ENCODE peak calls at places on chromosomes 2 and 18, in nine cellular contexts. E is hepatocyte, S is neural progenitor cell, K is HCT116, B is GM23338, M is MM.1S, H is GM23248, Q is SK-N-SH, R is PC-3. F is an unnamed sample.

GRCh38 chr2:127310980-127311379 is 17.0 kb upstream of the ERCC3 start:
- DNase-seq in R (no peak), E (peak), Q (no peak), S (no peak), M (no peak), K (no peak), B (no peak), H (no peak), F (no peak)

GRCh38 chr2:149315461-149315860 is 14.9 kb upstream of the LYPD6 start:
- DNase-seq in M (no peak), B (no peak), Q (no peak), E (no peak), K (no peak), S (no peak), H (no peak), R (no peak), F (no peak)

GRCh38 chr2:151357359-151357758 is at the start of gene TNFAIP6:
- DNase-seq in H (peak), S (no peak), R (peak), K (no peak), Q (peak), M (no peak), B (peak), E (peak), F (no peak)

GRCh38 chr2:150486539-150487484 is 655 bp downstream of the RND3 start:
- DNase-seq in B (peak), R (peak), H (peak), K (no peak), E (peak), M (peak), Q (peak), S (peak), F (no peak)

GRCh38 chr2:102451968-102452367 is 21.1 kb upstream of the SLC9A4 start:
- DNase-seq in S (peak), E (no peak), M (no peak), H (no peak), R (peak), B (peak), K (no peak), Q (no peak), F (no peak)

GRCh38 chr2:12718662-12719399 is 2.1 kb downstream of the TRIB2 start:
- DNase-seq in M (no peak), S (peak), B (peak), R (peak), K (no peak), Q (peak), E (peak), H (peak), F (peak)

GRCh38 chr2:36616947-36617346 is 19.0 kb upstream of the FEZ2 start:
- DNase-seq in S (no peak), B (peak), H (no peak), E (no peak), K (no peak), R (no peak), Q (no peak), M (no peak), F (no peak)

GRCh38 chr2:164386226-164386625 is 235.1 kb downstream of the GRB14 start:
- DNase-seq in B (no peak), R (no peak), Q (no peak), H (no peak), K (no peak), S (no peak), M (no peak), E (no peak), F (no peak)

GRCh38 chr2:188902906-188903305 is 71.3 kb upstream of the COL3A1 start:
- DNase-seq in K (no peak), H (peak), E (no peak), Q (no peak), R (peak), M (no peak), S (no peak), B (no peak), F (no peak)

GRCh38 chr2:221750317-221750716 is 178.2 kb upstream of the EPHA4 start:
- DNase-seq in B (no peak), E (peak), M (no peak), H (peak), R (no peak), Q (no peak), K (no peak), S (no peak), F (no peak)

GRCh38 chr18:22182884-22183610 is 13.7 kb downstream of the GATA6 start:
- DNase-seq in Q (no peak), M (no peak), K (no peak), E (no peak), R (peak), B (no peak), S (no peak), H (no peak), F (no peak)

GRCh38 chr2:38375711-38376345 is 1.2 kb downstream of the ATL2 start:
- DNase-seq in R (peak), E (no peak), B (peak), Q (peak), H (peak), K (no peak), M (no peak), S (peak), F (no peak)

GRCh38 chr2:39942970-39943369 is 163.9 kb upstream of the THUMPD2 start:
- DNase-seq in B (no peak), H (no peak), K (no peak), M (no peak), R (no peak), S (no peak), Q (no peak), E (no peak), F (no peak)

GRCh38 chr18:21686282-21687105 is 18.1 kb downstream of the ABHD3 start:
- DNase-seq in S (no peak), Q (no peak), E (peak), K (no peak), H (peak), M (no peak), B (no peak), R (no peak), F (no peak)

GRCh38 chr2:162587653-162588052 is 243.7 kb downstream of the GCA start:
- DNase-seq in K (no peak), E (no peak), R (no peak), S (no peak), H (no peak), B (no peak), M (no peak), Q (no peak), F (no peak)

GRCh38 chr2:57497489-57498096 is 549.0 kb upstream of the VRK2 start:
- DNase-seq in H (peak), E (peak), B (peak), M (peak), S (peak), K (peak), Q (peak), R (peak), F (peak)

GRCh38 chr2:221388891-221389290 is 183.2 kb downstream of the EPHA4 start:
- DNase-seq in R (no peak), K (no peak), H (no peak), E (no peak), B (no peak), S (no peak), Q (no peak), M (no peak), F (no peak)

GRCh38 chr2:145032791-145033190 is 512.9 kb upstream of the ZEB2 start:
- DNase-seq in Q (no peak), H (no peak), E (no peak), M (no peak), S (no peak), B (peak), K (no peak), R (no peak), F (no peak)

GRCh38 chr2:25851740-25852503 is 26.4 kb downstream of the ASXL2 start:
- DNase-seq in R (peak), S (peak), H (peak), B (peak), Q (peak), K (peak), M (peak), E (peak), F (peak)

GRCh38 chr2:192123847-192124246 is 70.9 kb downstream of the TMEFF2 start:
- DNase-seq in H (peak), Q (no peak), K (no peak), B (no peak), E (no peak), R (no peak), S (no peak), M (no peak), F (no peak)

GRCh38 chr2:2271471-2271941 is 59.6 kb downstream of the MYT1L start:
- DNase-seq in Q (peak), S (no peak), M (no peak), K (no peak), B (no peak), E (peak), H (peak), R (peak), F (no peak)

GRCh38 chr18:61992923-61993322 is 100.1 kb upstream of the RNF152 start:
- DNase-seq in H (peak), S (no peak), B (no peak), Q (no peak), E (no peak), R (peak), M (peak), K (no peak), F (no peak)

DNA sequence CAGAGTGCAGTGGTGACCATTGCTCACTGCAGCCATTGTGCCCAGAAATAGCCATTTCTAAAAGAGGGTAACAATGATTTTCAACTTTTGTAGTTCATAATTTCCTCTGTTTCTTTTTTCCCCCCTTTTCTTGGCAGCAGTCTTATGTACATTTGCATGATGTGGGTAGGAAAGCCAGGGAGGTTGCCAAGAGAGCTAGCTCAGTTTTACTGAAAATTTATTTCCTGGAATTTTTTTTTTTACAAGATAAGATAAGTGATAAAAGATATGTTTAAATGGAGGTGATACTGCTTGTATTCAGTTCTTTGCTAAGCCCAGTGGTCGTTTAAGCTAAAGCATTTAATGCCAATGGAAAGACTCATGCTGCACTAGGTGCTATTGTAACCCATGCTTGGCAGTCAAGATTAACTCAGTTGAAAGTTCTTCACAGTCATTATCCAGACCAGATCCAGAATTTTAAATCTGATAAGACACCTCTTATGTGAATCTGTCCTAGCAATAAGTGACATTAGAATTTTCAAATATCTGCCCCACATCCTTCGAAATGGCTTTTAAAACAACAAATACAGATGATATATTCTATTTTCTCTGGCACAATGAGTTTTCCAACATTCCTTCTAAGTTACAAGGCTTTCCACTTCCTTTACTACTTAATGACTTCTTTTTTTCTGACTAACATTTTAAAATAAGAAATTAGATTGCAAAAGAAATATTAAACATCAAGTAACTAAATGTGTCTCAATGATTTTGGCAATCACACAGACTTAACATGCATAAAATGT is 4.4 kb upstream of the ATP8B1 start:
- DNase-seq in E (no peak), K (no peak), S (no peak), Q (no peak), M (no peak), H (peak), R (peak), B (no peak), F (no peak)
- H3K4me3 ChIP-seq in E (no peak), K (no peak), S (no peak), Q (peak), M (no peak), H (peak), R (peak), B (no peak), F (no peak)

DNA sequence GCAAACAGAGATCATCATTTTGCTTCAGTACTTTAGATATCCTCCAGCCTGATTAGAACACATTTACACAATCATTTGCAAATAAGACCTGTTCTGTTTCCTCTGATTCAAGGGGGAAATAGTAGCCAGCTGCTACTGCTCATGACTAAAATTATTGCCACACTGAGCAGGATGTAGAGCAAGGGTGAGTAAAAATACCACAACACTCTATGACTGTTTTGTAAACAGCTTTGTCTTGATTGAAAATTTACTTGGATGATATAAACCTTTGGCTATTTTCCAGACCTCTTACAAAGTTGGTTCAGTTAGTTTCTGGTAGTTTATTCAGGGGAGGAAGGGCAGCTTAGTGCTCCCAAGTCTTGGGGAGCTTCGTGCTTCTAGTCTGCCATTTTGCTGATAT is 286.4 kb upstream of the CNTNAP5 start:
- DNase-seq in B (no peak), H (no peak), M (no peak), K (no peak), R (peak), S (no peak), E (peak), Q (no peak), F (no peak)
- TF ChIP-seq EZH2phosphoT487 in B (no peak), H (no peak), M (no peak), K (no peak), R (no peak), S (no peak), E (no peak), Q (no peak), F (no peak)

GRCh38 chr18:59707306-59707705 is 10.1 kb upstream of the CCBE1 start:
- DNase-seq in E (no peak), H (no peak), K (no peak), Q (no peak), R (no peak), M (peak), S (no peak), B (no peak), F (no peak)
- H3K4me3 ChIP-seq in E (no peak), H (no peak), K (no peak), Q (no peak), R (no peak), M (no peak), S (no peak), B (no peak), F (no peak)

GRCh38 chr2:225041871-225042799 is at the start of gene DOCK10:
- DNase-seq in K (no peak), S (peak), E (peak), B (peak), R (peak), H (peak), Q (peak), M (peak), F (peak)

GRCh38 chr2:225040862-225041209 is 1.4 kb downstream of the DOCK10 start:
- DNase-seq in M (peak), H (peak), B (no peak), K (no peak), R (peak), Q (peak), S (peak), E (no peak), F (peak)

GRCh38 chr2:225041210-225041870 is 928 bp downstream of the DOCK10 start:
- DNase-seq in K (no peak), S (peak), B (peak), Q (peak), E (no peak), R (peak), M (peak), H (peak), F (peak)

GRCh38 chr2:225038076-225038571 is 4.1 kb downstream of the DOCK10 start:
- DNase-seq in R (no peak), H (no peak), Q (no peak), M (no peak), S (no peak), E (no peak), K (no peak), B (peak), F (no peak)

DNA sequence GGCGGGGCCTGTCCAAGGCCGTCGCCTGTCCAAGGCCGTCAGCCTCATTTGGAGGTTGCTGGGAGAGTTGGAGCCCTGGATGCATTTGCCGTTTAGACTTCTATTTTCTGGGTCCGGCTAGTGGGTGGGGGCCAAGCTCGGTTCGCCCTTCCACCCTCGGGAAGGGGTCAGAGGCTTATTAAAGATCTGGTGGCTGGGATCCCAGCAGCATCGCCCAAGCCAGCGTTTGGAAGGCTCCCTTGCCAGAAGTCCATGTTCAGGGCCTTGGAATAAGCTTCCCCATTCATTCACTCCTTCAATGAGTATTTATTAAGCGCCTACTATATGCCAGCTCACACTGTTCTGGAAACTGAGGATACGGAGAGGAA is 516 bp upstream of the DOCK10 start:
- DNase-seq in H (no peak), K (no peak), B (peak), M (no peak), Q (no peak), R (no peak), E (no peak), S (no peak), F (no peak)
- TF ChIP-seq EZH2phosphoT487 in H (no peak), K (no peak), B (no peak), M (no peak), Q (no peak), R (no peak), E (no peak), S (peak), F (no peak)

DNA sequence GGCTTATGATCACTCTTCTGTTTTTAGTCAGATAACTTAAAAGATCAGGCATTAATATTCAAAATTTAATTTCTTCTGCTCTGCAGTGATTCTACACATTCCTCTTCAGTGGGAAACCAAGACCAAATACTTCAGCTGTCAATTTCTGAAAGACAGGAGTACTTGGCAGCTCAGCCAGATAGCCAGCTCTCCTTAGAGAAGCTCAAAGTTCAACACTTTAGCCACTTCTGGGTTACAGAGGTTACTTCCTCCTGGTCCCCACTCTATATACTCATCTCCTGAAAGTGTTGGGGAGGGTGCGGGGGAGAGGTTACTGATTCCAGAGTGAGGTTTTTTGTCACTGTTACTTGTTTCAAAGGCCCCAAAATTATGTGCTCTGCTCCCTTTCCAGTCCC is 4.1 kb downstream of the CYTIP start:
- DNase-seq in Q (no peak), K (no peak), H (no peak), B (no peak), S (no peak), R (no peak), M (peak), E (no peak), F (peak)
- H3K4me3 ChIP-seq in Q (no peak), K (no peak), H (no peak), B (no peak), S (no peak), R (no peak), M (peak), E (no peak), F (peak)